ENCODE peak calls at places on chromosome 21, in ten cellular contexts. One of them, this sample, is unnamed.

GRCh38 chr21:18153063-18153462 is 91.6 kb upstream of the CHODL start:
- DNase-seq in left lung: no peak
- DNase-seq in right cardiac atrium: no peak
- DNase-seq in tibial nerve: no peak
- DNase-seq in GM23248: no peak
- DNase-seq in Jurkat, Clone E6-1: no peak
- DNase-seq in SJSA1: no peak
- DNase-seq in dorsolateral prefrontal cortex: no peak
- DNase-seq in hepatocyte: no peak
- DNase-seq in astrocyte of the cerebellum: no peak
- DNase-seq in this sample: no peak

GRCh38 chr21:19475525-19475924 is 1071.9 kb upstream of the TMPRSS15 start:
- DNase-seq in astrocyte of the cerebellum: no peak
- DNase-seq in right cardiac atrium: no peak
- DNase-seq in left lung: no peak
- DNase-seq in hepatocyte: peak; percentile 10
- DNase-seq in SJSA1: no peak
- DNase-seq in GM23248: no peak
- DNase-seq in dorsolateral prefrontal cortex: no peak
- DNase-seq in tibial nerve: no peak
- DNase-seq in Jurkat, Clone E6-1: no peak
- DNase-seq in this sample: no peak

GRCh38 chr21:26843912-26844257 is 1.3 kb downstream of the ADAMTS1 start:
- DNase-seq in Jurkat, Clone E6-1: peak; percentile 57
- DNase-seq in astrocyte of the cerebellum: peak; percentile 79
- DNase-seq in dorsolateral prefrontal cortex: no peak
- DNase-seq in hepatocyte: peak; percentile 39
- DNase-seq in tibial nerve: no peak
- DNase-seq in SJSA1: peak; percentile 62
- DNase-seq in left lung: no peak
- DNase-seq in right cardiac atrium: peak; percentile 49
- DNase-seq in GM23248: peak; percentile 80
- DNase-seq in this sample: no peak

GRCh38 chr21:34611528-34611927 is 3.4 kb downstream of the RCAN1 start:
- DNase-seq in right cardiac atrium: no peak
- DNase-seq in dorsolateral prefrontal cortex: no peak
- DNase-seq in left lung: no peak
- DNase-seq in GM23248: no peak
- DNase-seq in Jurkat, Clone E6-1: no peak
- DNase-seq in astrocyte of the cerebellum: no peak
- DNase-seq in hepatocyte: no peak
- DNase-seq in tibial nerve: no peak
- DNase-seq in SJSA1: no peak
- DNase-seq in this sample: no peak

GRCh38 chr21:37339527-37339889 is 27.1 kb upstream of the DYRK1A start:
- DNase-seq in hepatocyte: no peak
- DNase-seq in dorsolateral prefrontal cortex: no peak
- DNase-seq in tibial nerve: no peak
- DNase-seq in left lung: no peak
- DNase-seq in right cardiac atrium: no peak
- DNase-seq in Jurkat, Clone E6-1: no peak
- DNase-seq in astrocyte of the cerebellum: no peak
- DNase-seq in SJSA1: no peak
- DNase-seq in GM23248: peak; percentile 10
- DNase-seq in this sample: no peak

GRCh38 chr21:31795992-31796391 is 64.1 kb upstream of the SCAF4 start:
- DNase-seq in left lung: no peak
- DNase-seq in hepatocyte: no peak
- DNase-seq in dorsolateral prefrontal cortex: no peak
- DNase-seq in right cardiac atrium: no peak
- DNase-seq in astrocyte of the cerebellum: no peak
- DNase-seq in GM23248: peak; percentile 31
- DNase-seq in tibial nerve: no peak
- DNase-seq in Jurkat, Clone E6-1: no peak
- DNase-seq in SJSA1: no peak
- DNase-seq in this sample: no peak

GRCh38 chr21:33518899-33519298 is 23.0 kb downstream of the GART start:
- DNase-seq in left lung: no peak
- DNase-seq in right cardiac atrium: no peak
- DNase-seq in hepatocyte: no peak
- DNase-seq in tibial nerve: no peak
- DNase-seq in dorsolateral prefrontal cortex: no peak
- DNase-seq in GM23248: no peak
- DNase-seq in Jurkat, Clone E6-1: no peak
- DNase-seq in astrocyte of the cerebellum: no peak
- DNase-seq in SJSA1: no peak
- DNase-seq in this sample: no peak

GRCh38 chr21:16117851-16118592 is 388.2 kb downstream of the USP25 start:
- DNase-seq in hepatocyte: peak; percentile 8
- DNase-seq in left lung: no peak
- DNase-seq in tibial nerve: no peak
- DNase-seq in SJSA1: no peak
- DNase-seq in right cardiac atrium: no peak
- DNase-seq in GM23248: peak; percentile 89
- DNase-seq in astrocyte of the cerebellum: peak; percentile 94
- DNase-seq in Jurkat, Clone E6-1: no peak
- DNase-seq in dorsolateral prefrontal cortex: no peak
- DNase-seq in this sample: peak; percentile 84

GRCh38 chr21:37357691-37358090 is 8.9 kb upstream of the DYRK1A start:
- DNase-seq in GM23248: no peak
- DNase-seq in Jurkat, Clone E6-1: no peak
- DNase-seq in left lung: no peak
- DNase-seq in astrocyte of the cerebellum: no peak
- DNase-seq in SJSA1: no peak
- DNase-seq in dorsolateral prefrontal cortex: no peak
- DNase-seq in tibial nerve: no peak
- DNase-seq in hepatocyte: no peak
- DNase-seq in right cardiac atrium: no peak
- DNase-seq in this sample: no peak

GRCh38 chr21:31457675-31458074 is 113.6 kb upstream of the TIAM1 start:
- DNase-seq in hepatocyte: no peak
- DNase-seq in GM23248: no peak
- DNase-seq in tibial nerve: no peak
- DNase-seq in right cardiac atrium: no peak
- DNase-seq in astrocyte of the cerebellum: no peak
- DNase-seq in left lung: no peak
- DNase-seq in dorsolateral prefrontal cortex: no peak
- DNase-seq in Jurkat, Clone E6-1: peak; percentile 6
- DNase-seq in SJSA1: no peak
- DNase-seq in this sample: no peak

GRCh38 chr21:15651172-15651571 is 78.6 kb upstream of the USP25 start:
- DNase-seq in Jurkat, Clone E6-1: no peak
- DNase-seq in right cardiac atrium: no peak
- DNase-seq in dorsolateral prefrontal cortex: no peak
- DNase-seq in left lung: no peak
- DNase-seq in hepatocyte: no peak
- DNase-seq in astrocyte of the cerebellum: no peak
- DNase-seq in GM23248: no peak
- DNase-seq in SJSA1: no peak
- DNase-seq in tibial nerve: no peak
- DNase-seq in this sample: no peak

GRCh38 chr21:34986561-34987533 is 62.3 kb downstream of the RUNX1 start:
- DNase-seq in left lung: no peak
- DNase-seq in dorsolateral prefrontal cortex: no peak
- DNase-seq in right cardiac atrium: no peak
- DNase-seq in Jurkat, Clone E6-1: peak; percentile 62
- DNase-seq in GM23248: peak; percentile 67
- DNase-seq in astrocyte of the cerebellum: peak; percentile 84
- DNase-seq in tibial nerve: no peak
- DNase-seq in hepatocyte: peak; percentile 26
- DNase-seq in SJSA1: peak; percentile 64
- DNase-seq in this sample: peak; percentile 74

GRCh38 chr21:38774586-38775285 is 31.0 kb upstream of the ETS2 start:
- DNase-seq in tibial nerve: no peak
- DNase-seq in astrocyte of the cerebellum: no peak
- DNase-seq in SJSA1: no peak
- DNase-seq in Jurkat, Clone E6-1: no peak
- DNase-seq in right cardiac atrium: no peak
- DNase-seq in hepatocyte: no peak
- DNase-seq in left lung: no peak
- DNase-seq in dorsolateral prefrontal cortex: no peak
- DNase-seq in GM23248: no peak
- DNase-seq in this sample: no peak
- H3K4me3 ChIP-seq in tibial nerve: no peak overlapping the region
- H3K4me3 ChIP-seq in astrocyte of the cerebellum: no peak overlapping the region
- H3K4me3 ChIP-seq in SJSA1: no peak overlapping the region
- H3K4me3 ChIP-seq in Jurkat, Clone E6-1: no peak overlapping the region
- H3K4me3 ChIP-seq in right cardiac atrium: no peak overlapping the region
- H3K4me3 ChIP-seq in hepatocyte: no peak overlapping the region
- H3K4me3 ChIP-seq in left lung: no peak overlapping the region
- H3K4me3 ChIP-seq in dorsolateral prefrontal cortex: no peak overlapping the region
- H3K4me3 ChIP-seq in GM23248: no peak overlapping the region
- H3K4me3 ChIP-seq in this sample: no peak overlapping the region

DNA sequence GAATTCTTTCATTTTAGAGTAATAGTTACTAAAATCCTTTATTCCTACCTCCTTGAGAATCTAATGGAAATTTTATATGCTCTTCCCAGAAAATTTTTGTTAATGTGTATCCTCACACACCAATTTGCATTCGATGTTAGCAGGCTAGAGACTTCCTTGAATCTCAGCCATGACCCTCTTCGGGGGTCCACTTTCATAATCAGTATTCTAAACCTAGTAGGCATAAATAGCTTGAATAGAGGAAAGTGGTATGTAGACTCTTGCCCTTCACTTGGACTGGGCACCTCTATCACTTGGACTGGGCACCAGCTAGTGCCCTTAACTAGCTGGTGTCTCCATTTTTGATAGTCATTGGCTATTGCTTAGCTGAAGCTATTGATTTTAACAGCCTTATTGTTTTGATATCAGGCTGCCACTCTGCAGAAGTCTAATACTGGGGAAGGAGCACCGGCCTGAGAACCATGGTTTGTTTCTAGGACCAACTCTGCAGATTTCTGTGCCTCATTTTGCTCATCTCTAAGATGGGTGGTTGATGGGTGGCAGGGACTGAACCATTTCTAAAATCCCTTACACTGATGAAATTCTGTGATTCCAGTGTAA is 42.8 kb downstream of the MRPL39 start:
- DNase-seq in hepatocyte: no peak
- DNase-seq in tibial nerve: no peak
- DNase-seq in dorsolateral prefrontal cortex: no peak
- DNase-seq in astrocyte of the cerebellum: no peak
- DNase-seq in Jurkat, Clone E6-1: no peak
- DNase-seq in SJSA1: no peak
- DNase-seq in right cardiac atrium: no peak
- DNase-seq in left lung: no peak
- DNase-seq in GM23248: no peak
- DNase-seq in this sample: no peak
- H3K4me3 ChIP-seq in hepatocyte: no peak overlapping the region
- H3K4me3 ChIP-seq in tibial nerve: no peak overlapping the region
- H3K4me3 ChIP-seq in dorsolateral prefrontal cortex: no peak overlapping the region
- H3K4me3 ChIP-seq in astrocyte of the cerebellum: no peak overlapping the region
- H3K4me3 ChIP-seq in Jurkat, Clone E6-1: no peak overlapping the region
- H3K4me3 ChIP-seq in SJSA1: no peak overlapping the region
- H3K4me3 ChIP-seq in right cardiac atrium: no peak overlapping the region
- H3K4me3 ChIP-seq in left lung: no peak overlapping the region
- H3K4me3 ChIP-seq in GM23248: no peak overlapping the region
- H3K4me3 ChIP-seq in this sample: no peak overlapping the region

GRCh38 chr21:41207401-41208388 is 39.7 kb downstream of the BACE2 start:
- DNase-seq in hepatocyte: peak; percentile 30
- DNase-seq in tibial nerve: peak; percentile 49
- DNase-seq in Jurkat, Clone E6-1: no peak
- DNase-seq in right cardiac atrium: peak; percentile 88
- DNase-seq in SJSA1: no peak
- DNase-seq in dorsolateral prefrontal cortex: no peak
- DNase-seq in astrocyte of the cerebellum: peak; percentile 52
- DNase-seq in GM23248: peak; percentile 78
- DNase-seq in left lung: no peak
- DNase-seq in this sample: peak; percentile 62

GRCh38 chr21:41213081-41213480 is 45.1 kb downstream of the BACE2 start:
- DNase-seq in hepatocyte: no peak
- DNase-seq in tibial nerve: no peak
- DNase-seq in astrocyte of the cerebellum: no peak
- DNase-seq in GM23248: no peak
- DNase-seq in dorsolateral prefrontal cortex: no peak
- DNase-seq in right cardiac atrium: no peak
- DNase-seq in SJSA1: no peak
- DNase-seq in Jurkat, Clone E6-1: no peak
- DNase-seq in left lung: no peak
- DNase-seq in this sample: no peak

GRCh38 chr21:41208946-41209345 is 41.0 kb downstream of the BACE2 start:
- DNase-seq in SJSA1: no peak
- DNase-seq in hepatocyte: no peak
- DNase-seq in dorsolateral prefrontal cortex: no peak
- DNase-seq in right cardiac atrium: no peak
- DNase-seq in tibial nerve: no peak
- DNase-seq in Jurkat, Clone E6-1: no peak
- DNase-seq in astrocyte of the cerebellum: no peak
- DNase-seq in GM23248: no peak
- DNase-seq in left lung: no peak
- DNase-seq in this sample: no peak

GRCh38 chr21:41211041-41211426 is 43.1 kb downstream of the BACE2 start:
- DNase-seq in GM23248: no peak
- DNase-seq in hepatocyte: no peak
- DNase-seq in right cardiac atrium: no peak
- DNase-seq in tibial nerve: no peak
- DNase-seq in dorsolateral prefrontal cortex: no peak
- DNase-seq in Jurkat, Clone E6-1: no peak
- DNase-seq in astrocyte of the cerebellum: no peak
- DNase-seq in SJSA1: no peak
- DNase-seq in left lung: no peak
- DNase-seq in this sample: no peak

DNA sequence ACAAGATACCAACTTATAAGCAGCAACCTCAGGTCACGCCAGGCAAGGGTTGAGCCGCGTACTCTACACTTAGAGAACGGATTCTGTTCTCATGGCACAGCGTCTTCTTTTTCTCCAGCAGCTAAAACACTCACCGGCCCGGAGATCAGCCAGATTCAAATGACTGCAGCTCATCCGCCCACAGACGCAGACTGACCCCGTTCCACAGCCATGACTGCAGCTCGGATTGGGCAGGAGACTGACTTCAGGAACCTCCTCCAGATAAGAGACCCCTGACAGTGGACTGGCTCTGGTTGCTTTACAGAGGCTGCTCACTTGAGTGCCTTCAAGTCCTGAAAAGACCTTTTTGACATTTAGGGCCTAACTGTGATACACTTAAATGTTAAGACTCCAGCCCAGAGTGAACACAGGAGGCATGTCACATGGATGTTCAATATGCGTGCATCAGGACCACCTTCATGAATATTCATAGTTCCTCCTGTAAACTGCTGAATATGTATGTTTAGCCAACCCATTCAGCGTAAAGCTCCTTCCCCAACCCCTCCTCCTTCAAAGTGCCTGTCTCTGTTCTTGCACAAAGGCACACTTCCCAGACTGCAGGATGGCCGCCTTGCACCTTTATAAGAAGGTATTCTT is 42.6 kb downstream of the BACE2 start:
- DNase-seq in dorsolateral prefrontal cortex: no peak
- DNase-seq in GM23248: no peak
- DNase-seq in SJSA1: no peak
- DNase-seq in left lung: no peak
- DNase-seq in tibial nerve: no peak
- DNase-seq in Jurkat, Clone E6-1: no peak
- DNase-seq in astrocyte of the cerebellum: no peak
- DNase-seq in hepatocyte: no peak
- DNase-seq in right cardiac atrium: peak; percentile 68
- DNase-seq in this sample: no peak
- H3K4me3 ChIP-seq in dorsolateral prefrontal cortex: no peak overlapping the region
- H3K4me3 ChIP-seq in GM23248: no peak overlapping the region
- H3K4me3 ChIP-seq in SJSA1: no peak overlapping the region
- H3K4me3 ChIP-seq in left lung: no peak overlapping the region
- H3K4me3 ChIP-seq in tibial nerve: no peak overlapping the region
- H3K4me3 ChIP-seq in Jurkat, Clone E6-1: no peak overlapping the region
- H3K4me3 ChIP-seq in astrocyte of the cerebellum: no peak overlapping the region
- H3K4me3 ChIP-seq in hepatocyte: no peak overlapping the region
- H3K4me3 ChIP-seq in right cardiac atrium: no peak overlapping the region
- H3K4me3 ChIP-seq in this sample: no peak overlapping the region

GRCh38 chr21:44656868-44657267 is 864 bp upstream of the KRTAP12-3 start:
- DNase-seq in Jurkat, Clone E6-1: no peak
- DNase-seq in astrocyte of the cerebellum: no peak
- DNase-seq in tibial nerve: no peak
- DNase-seq in SJSA1: no peak
- DNase-seq in right cardiac atrium: no peak
- DNase-seq in dorsolateral prefrontal cortex: no peak
- DNase-seq in hepatocyte: no peak
- DNase-seq in left lung: no peak
- DNase-seq in GM23248: no peak
- DNase-seq in this sample: no peak
- H3K4me3 ChIP-seq in Jurkat, Clone E6-1: no peak overlapping the region
- H3K4me3 ChIP-seq in astrocyte of the cerebellum: no peak overlapping the region
- H3K4me3 ChIP-seq in tibial nerve: no peak overlapping the region
- H3K4me3 ChIP-seq in SJSA1: no peak overlapping the region
- H3K4me3 ChIP-seq in right cardiac atrium: no peak overlapping the region
- H3K4me3 ChIP-seq in dorsolateral prefrontal cortex: no peak overlapping the region
- H3K4me3 ChIP-seq in hepatocyte: no peak overlapping the region
- H3K4me3 ChIP-seq in left lung: no peak overlapping the region
- H3K4me3 ChIP-seq in GM23248: no peak overlapping the region
- H3K4me3 ChIP-seq in this sample: no peak overlapping the region